ENCODE peak calls at places on chromosomes 16 and 17, in nine cellular contexts. D, J, B, P, L, M, N, K and U are unnamed samples.

GRCh38 chr16:57475711-57476339 is 10.5 kb downstream of the DOK4 start:
- DNase-seq in K (peak; percentile 33), M (peak; percentile 68), P (no peak), L (peak; percentile 88), D (peak; percentile 76), J (no peak), B (peak; percentile 49), N (no peak), U (peak; percentile 73)

GRCh38 chr16:70250748-70251650 is 741 bp downstream of the EXOSC6 start:
- DNase-seq in J (peak; percentile 82), D (no peak), M (peak; percentile 62), K (peak; percentile 35), N (peak; percentile 68), L (no peak), B (peak; percentile 70), P (peak; percentile 43), U (no peak)

GRCh38 chr16:70391881-70392481 is 45.3 kb downstream of the DDX19A start:
- DNase-seq in D (no peak), K (peak; percentile 70), N (no peak), P (no peak), J (no peak), L (no peak), M (no peak), B (no peak), U (no peak)

GRCh38 chr17:82232322-82232785 is 3.5 kb downstream of the SLC16A3 start:
- DNase-seq in P (no peak), M (no peak), K (no peak), N (no peak), B (no peak), J (no peak), L (no peak), D (no peak), U (no peak)

GRCh38 chr17:18235743-18236256 is 10.4 kb downstream of the LLGL1 start:
- DNase-seq in J (no peak), B (no peak), D (no peak), L (peak; percentile 40), M (no peak), P (no peak), N (no peak), K (peak; percentile 67), U (no peak)

GRCh38 chr16:19842758-19843157 is 41.9 kb downstream of the GPRC5B start:
- DNase-seq in K (no peak), P (no peak), L (no peak), B (no peak), M (no peak), J (no peak), N (no peak), D (no peak), U (no peak)

GRCh38 chr17:76869878-76870714 is 1.9 kb downstream of the MGAT5B start:
- DNase-seq in D (no peak), L (no peak), N (peak; percentile 56), K (peak; percentile 12), B (no peak), P (no peak), M (no peak), J (no peak), U (no peak)

GRCh38 chr16:83826146-83826913 is 18.6 kb downstream of the HSBP1 start:
- DNase-seq in P (peak; percentile 81), N (peak; percentile 89), D (peak; percentile 73), K (peak; percentile 78), M (peak; percentile 90), B (peak; percentile 82), L (peak; percentile 82), J (peak; percentile 72), U (peak; percentile 82)

GRCh38 chr16:64695684-64696083 is 426.2 kb downstream of the CDH11 start:
- DNase-seq in J (no peak), N (no peak), D (no peak), P (no peak), M (no peak), K (no peak), L (no peak), B (no peak), U (no peak)

GRCh38 chr17:44961921-44962350 is 6.2 kb downstream of the C1QL1 start:
- DNase-seq in D (no peak), B (no peak), J (peak; percentile 26), L (no peak), N (no peak), P (no peak), K (no peak), M (no peak), U (no peak)

GRCh38 chr17:13728751-13729150 is 127.0 kb upstream of the HS3ST3A1 start:
- DNase-seq in M (no peak), L (no peak), K (peak; percentile 42), P (no peak), D (no peak), J (no peak), N (no peak), B (no peak), U (no peak)

GRCh38 chr17:56909742-56910508 is 3.9 kb downstream of the TRIM25 start:
- DNase-seq in N (no peak), P (peak; percentile 81), K (no peak), M (peak; percentile 61), B (no peak), D (no peak), J (peak; percentile 82), L (no peak), U (no peak)

GRCh38 chr17:56159764-56160394 is 6.6 kb downstream of the ANKFN1 start:
- DNase-seq in B (no peak), M (no peak), P (no peak), K (no peak), D (no peak), L (no peak), N (no peak), J (no peak), U (no peak)

GRCh38 chr16:5176505-5176904 is 78.9 kb upstream of the EEF2KMT start:
- DNase-seq in L (no peak), J (no peak), K (no peak), D (no peak), N (no peak), P (no peak), M (no peak), B (no peak), U (no peak)

GRCh38 chr17:38883592-38884526 is 14.0 kb downstream of the LASP1 start:
- DNase-seq in M (no peak), D (no peak), B (no peak), P (no peak), J (no peak), K (no peak), L (no peak), N (no peak), U (peak; percentile 83)

DNA sequence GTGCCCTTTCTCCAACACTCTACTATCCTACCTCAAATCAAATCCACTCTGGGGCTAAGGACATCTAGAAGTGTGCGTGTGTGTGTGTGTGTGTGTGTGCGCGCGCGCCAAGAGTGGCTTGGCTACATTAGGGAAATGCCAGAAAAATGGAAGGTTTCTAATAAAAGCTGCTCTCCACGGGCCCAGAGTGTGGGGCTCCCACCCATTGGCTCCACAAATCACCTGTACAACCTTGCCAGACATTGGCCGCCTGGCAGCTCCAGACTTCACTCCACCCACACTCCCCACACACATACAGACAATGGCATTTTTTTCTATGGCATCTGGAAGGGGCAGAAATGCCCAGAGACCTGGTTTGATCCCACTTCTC is 30.3 kb upstream of the PHOSPHO1 start:
- DNase-seq in B (no peak), M (no peak), L (no peak), D (no peak), N (no peak), J (no peak), K (no peak), P (peak; percentile 7), U (no peak)
- H3K27ac ChIP-seq in B (no peak overlapping the region), M (peak overlapping the region; percentile 79), L (no peak overlapping the region), D (no peak overlapping the region), N (peak overlapping the region; percentile 89), J (peak overlapping the region; percentile 75), K (no peak overlapping the region), P (peak overlapping the region; percentile 39), U (no peak overlapping the region)

GRCh38 chr16:35152067-35152627 is 1692.7 kb downstream of the TP53TG3F start:
- DNase-seq in J (no peak), B (no peak), N (no peak), D (no peak), L (no peak), K (no peak), M (peak; percentile 7), P (no peak), U (no peak)
- H3K9me3 ChIP-seq in J (no peaks in the 10 kb centered on the region), B (peaks cover 60% of the 10 kb centered on the region), N (peaks cover under 1% of the 10 kb centered on the region), D (peaks cover 25% of the 10 kb centered on the region), L (peaks cover 63% of the 10 kb centered on the region), K (peaks cover 24% of the 10 kb centered on the region), M (peaks cover 6% of the 10 kb centered on the region), P (peaks cover 1% of the 10 kb centered on the region), U (no peaks in the 10 kb centered on the region)

GRCh38 chr17:78374631-78375274 is 3.7 kb upstream of the PGS1 start:
- DNase-seq in J (no peak), N (no peak), P (no peak), L (no peak), K (peak; percentile 90), M (no peak), D (no peak), B (no peak), U (peak; percentile 89)

GRCh38 chr17:78377858-78378224 is 608 bp upstream of the PGS1 start:
- DNase-seq in M (no peak), P (peak; percentile 31), K (no peak), D (no peak), L (no peak), B (no peak), N (no peak), J (no peak), U (no peak)

GRCh38 chr17:78374189-78374588 is 4.3 kb upstream of the PGS1 start:
- DNase-seq in N (no peak), J (no peak), M (no peak), P (no peak), L (no peak), K (no peak), B (no peak), D (no peak), U (no peak)

GRCh38 chr17:78375401-78376079 is 2.9 kb upstream of the PGS1 start:
- DNase-seq in B (no peak), D (no peak), N (no peak), P (no peak), L (no peak), J (no peak), K (peak; percentile 98), M (peak; percentile 75), U (no peak)

DNA sequence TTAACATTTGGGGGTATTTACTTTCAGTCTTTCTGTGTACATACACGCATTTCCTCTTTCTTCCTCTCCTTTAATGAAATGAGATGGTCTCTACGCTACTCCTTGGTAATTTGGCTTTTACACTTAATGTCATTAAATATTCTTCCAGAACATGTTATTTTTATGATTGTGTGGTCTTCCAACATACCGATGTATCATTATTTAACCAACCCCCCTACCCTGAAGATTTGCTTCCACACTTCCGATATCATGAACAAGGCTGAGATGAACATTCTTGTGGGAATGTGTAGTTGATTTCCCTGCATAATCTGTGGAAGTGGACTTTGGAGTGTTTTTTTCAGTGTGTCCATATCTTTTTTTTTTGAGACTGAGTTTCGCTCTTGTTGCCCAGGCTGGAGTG is 2.3 kb upstream of the PGS1 start:
- DNase-seq in M (no peak), N (no peak), D (no peak), P (peak; percentile 62), J (no peak), L (no peak), B (no peak), K (no peak), U (no peak)
- H3K27ac ChIP-seq in M (peak overlapping the region; percentile 44), N (no peak overlapping the region), D (no peak overlapping the region), P (peak overlapping the region; percentile 60), J (peak overlapping the region; percentile 35), L (no peak overlapping the region), B (no peak overlapping the region), K (peak overlapping the region; percentile 86), U (peak overlapping the region; percentile 91)

DNA sequence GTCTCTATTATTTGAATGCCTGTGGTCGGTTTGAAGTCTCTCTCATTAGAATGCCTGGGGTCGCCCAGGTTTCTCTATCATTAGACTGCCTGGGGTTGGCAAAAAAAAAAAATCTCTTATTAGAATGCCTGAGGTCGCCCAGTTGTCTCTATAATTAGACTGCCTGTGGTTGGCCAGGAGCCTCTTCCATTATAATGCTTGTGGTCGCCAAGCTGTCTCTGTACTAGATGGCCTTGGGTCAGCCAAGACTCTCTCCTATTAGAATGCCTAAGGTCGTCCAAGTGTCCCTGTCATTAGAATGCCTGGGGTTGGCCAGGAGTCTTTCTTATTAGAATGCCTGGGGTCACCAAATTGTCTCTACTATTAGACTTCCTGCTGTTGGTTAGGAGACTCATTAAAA is 2228.4 kb downstream of the TP53TG3F start:
- DNase-seq in B (no peak), L (no peak), D (no peak), M (no peak), K (no peak), P (no peak), J (no peak), N (no peak), U (no peak)
- H3K9me3 ChIP-seq in B (peaks cover 60% of the 10 kb centered on the region), L (peaks cover 76% of the 10 kb centered on the region), D (peaks cover 3% of the 10 kb centered on the region), M (peaks cover 8% of the 10 kb centered on the region), K (peaks cover 15% of the 10 kb centered on the region), P (peaks cover 3% of the 10 kb centered on the region), J (no peaks in the 10 kb centered on the region), N (peaks cover 5% of the 10 kb centered on the region), U (no peaks in the 10 kb centered on the region)